ENCODE peak calls at places on chromosomes 12 and 14, in ten cellular contexts. One of them, this sample, is unnamed.

GRCh38 chr12:114783176-114783575 is 99.2 kb upstream of the TBX3 start:
- DNase-seq in ovary: no peak
- DNase-seq in B cell: no peak
- DNase-seq in CD8-positive, alpha-beta T cell: no peak
- DNase-seq in fibroblast of lung: peak
- DNase-seq in glutamatergic neuron: no peak
- DNase-seq in esophagus squamous epithelium: no peak
- DNase-seq in HFF-Myc: no peak
- DNase-seq in GM10248: no peak
- DNase-seq in heart right ventricle: no peak
- DNase-seq in this sample: no peak

GRCh38 chr14:72457641-72458040 is 436.3 kb downstream of the DPF3 start:
- DNase-seq in esophagus squamous epithelium: no peak
- DNase-seq in GM10248: no peak
- DNase-seq in CD8-positive, alpha-beta T cell: no peak
- DNase-seq in glutamatergic neuron: no peak
- DNase-seq in fibroblast of lung: peak
- DNase-seq in ovary: no peak
- DNase-seq in heart right ventricle: no peak
- DNase-seq in B cell: no peak
- DNase-seq in HFF-Myc: no peak
- DNase-seq in this sample: no peak

GRCh38 chr12:81809829-81810595 is 50.9 kb upstream of the PPFIA2 start:
- DNase-seq in B cell: no peak
- DNase-seq in GM10248: peak
- DNase-seq in heart right ventricle: no peak
- DNase-seq in esophagus squamous epithelium: no peak
- DNase-seq in ovary: no peak
- DNase-seq in CD8-positive, alpha-beta T cell: no peak
- DNase-seq in HFF-Myc: no peak
- DNase-seq in fibroblast of lung: no peak
- DNase-seq in glutamatergic neuron: no peak
- DNase-seq in this sample: no peak

GRCh38 chr14:37625597-37626595 is 30.5 kb downstream of the TTC6 start:
- DNase-seq in esophagus squamous epithelium: no peak
- DNase-seq in B cell: no peak
- DNase-seq in glutamatergic neuron: no peak
- DNase-seq in ovary: no peak
- DNase-seq in fibroblast of lung: no peak
- DNase-seq in CD8-positive, alpha-beta T cell: no peak
- DNase-seq in GM10248: no peak
- DNase-seq in heart right ventricle: no peak
- DNase-seq in HFF-Myc: no peak
- DNase-seq in this sample: no peak

GRCh38 chr12:132824053-132824452 is 4.6 kb downstream of the GOLGA3 start:
- DNase-seq in fibroblast of lung: no peak
- DNase-seq in ovary: no peak
- DNase-seq in GM10248: no peak
- DNase-seq in glutamatergic neuron: no peak
- DNase-seq in CD8-positive, alpha-beta T cell: no peak
- DNase-seq in esophagus squamous epithelium: no peak
- DNase-seq in HFF-Myc: no peak
- DNase-seq in heart right ventricle: no peak
- DNase-seq in B cell: no peak
- DNase-seq in this sample: no peak

GRCh38 chr14:76080009-76080408 is 71.7 kb upstream of the GPATCH2L start:
- DNase-seq in B cell: no peak
- DNase-seq in esophagus squamous epithelium: no peak
- DNase-seq in HFF-Myc: no peak
- DNase-seq in heart right ventricle: peak
- DNase-seq in fibroblast of lung: no peak
- DNase-seq in GM10248: no peak
- DNase-seq in CD8-positive, alpha-beta T cell: no peak
- DNase-seq in ovary: no peak
- DNase-seq in glutamatergic neuron: no peak
- DNase-seq in this sample: no peak

GRCh38 chr14:44914849-44915248 is 46.9 kb downstream of the KLHL28 start:
- DNase-seq in heart right ventricle: no peak
- DNase-seq in HFF-Myc: no peak
- DNase-seq in ovary: no peak
- DNase-seq in esophagus squamous epithelium: no peak
- DNase-seq in GM10248: no peak
- DNase-seq in glutamatergic neuron: no peak
- DNase-seq in CD8-positive, alpha-beta T cell: no peak
- DNase-seq in B cell: no peak
- DNase-seq in fibroblast of lung: peak
- DNase-seq in this sample: no peak

GRCh38 chr14:54676822-54677708 is 110.1 kb downstream of the SAMD4A start:
- DNase-seq in ovary: peak
- DNase-seq in HFF-Myc: peak
- DNase-seq in glutamatergic neuron: no peak
- DNase-seq in fibroblast of lung: peak
- DNase-seq in GM10248: no peak
- DNase-seq in esophagus squamous epithelium: no peak
- DNase-seq in B cell: no peak
- DNase-seq in CD8-positive, alpha-beta T cell: no peak
- DNase-seq in heart right ventricle: no peak
- DNase-seq in this sample: peak

GRCh38 chr14:104473244-104473565 is 106.4 kb upstream of the C14orf180 start:
- DNase-seq in GM10248: no peak
- DNase-seq in ovary: no peak
- DNase-seq in esophagus squamous epithelium: no peak
- DNase-seq in B cell: no peak
- DNase-seq in heart right ventricle: no peak
- DNase-seq in CD8-positive, alpha-beta T cell: no peak
- DNase-seq in glutamatergic neuron: no peak
- DNase-seq in HFF-Myc: no peak
- DNase-seq in fibroblast of lung: no peak
- DNase-seq in this sample: no peak

GRCh38 chr14:100842799-100843198 is 16.9 kb downstream of the MEG3 start:
- DNase-seq in esophagus squamous epithelium: no peak
- DNase-seq in ovary: no peak
- DNase-seq in heart right ventricle: no peak
- DNase-seq in GM10248: no peak
- DNase-seq in fibroblast of lung: peak
- DNase-seq in HFF-Myc: peak
- DNase-seq in glutamatergic neuron: no peak
- DNase-seq in CD8-positive, alpha-beta T cell: no peak
- DNase-seq in B cell: no peak
- DNase-seq in this sample: no peak

GRCh38 chr12:26295001-26295400 is 99.6 kb downstream of the SSPN start:
- DNase-seq in HFF-Myc: no peak
- DNase-seq in ovary: no peak
- DNase-seq in B cell: no peak
- DNase-seq in CD8-positive, alpha-beta T cell: no peak
- DNase-seq in GM10248: no peak
- DNase-seq in esophagus squamous epithelium: no peak
- DNase-seq in fibroblast of lung: no peak
- DNase-seq in glutamatergic neuron: no peak
- DNase-seq in heart right ventricle: no peak
- DNase-seq in this sample: no peak

GRCh38 chr12:26290560-26290959 is 95.2 kb downstream of the SSPN start:
- DNase-seq in CD8-positive, alpha-beta T cell: no peak
- DNase-seq in GM10248: no peak
- DNase-seq in HFF-Myc: no peak
- DNase-seq in ovary: no peak
- DNase-seq in esophagus squamous epithelium: no peak
- DNase-seq in heart right ventricle: no peak
- DNase-seq in B cell: no peak
- DNase-seq in glutamatergic neuron: no peak
- DNase-seq in fibroblast of lung: no peak
- DNase-seq in this sample: no peak

GRCh38 chr12:26292596-26292995 is 97.2 kb downstream of the SSPN start:
- DNase-seq in B cell: no peak
- DNase-seq in ovary: no peak
- DNase-seq in glutamatergic neuron: no peak
- DNase-seq in GM10248: no peak
- DNase-seq in CD8-positive, alpha-beta T cell: no peak
- DNase-seq in heart right ventricle: no peak
- DNase-seq in esophagus squamous epithelium: no peak
- DNase-seq in fibroblast of lung: no peak
- DNase-seq in HFF-Myc: no peak
- DNase-seq in this sample: no peak

GRCh38 chr12:26297386-26298070 is 102.2 kb downstream of the SSPN start:
- DNase-seq in esophagus squamous epithelium: no peak
- DNase-seq in HFF-Myc: no peak
- DNase-seq in glutamatergic neuron: no peak
- DNase-seq in CD8-positive, alpha-beta T cell: no peak
- DNase-seq in ovary: no peak
- DNase-seq in fibroblast of lung: no peak
- DNase-seq in heart right ventricle: no peak
- DNase-seq in GM10248: no peak
- DNase-seq in B cell: no peak
- DNase-seq in this sample: no peak

DNA sequence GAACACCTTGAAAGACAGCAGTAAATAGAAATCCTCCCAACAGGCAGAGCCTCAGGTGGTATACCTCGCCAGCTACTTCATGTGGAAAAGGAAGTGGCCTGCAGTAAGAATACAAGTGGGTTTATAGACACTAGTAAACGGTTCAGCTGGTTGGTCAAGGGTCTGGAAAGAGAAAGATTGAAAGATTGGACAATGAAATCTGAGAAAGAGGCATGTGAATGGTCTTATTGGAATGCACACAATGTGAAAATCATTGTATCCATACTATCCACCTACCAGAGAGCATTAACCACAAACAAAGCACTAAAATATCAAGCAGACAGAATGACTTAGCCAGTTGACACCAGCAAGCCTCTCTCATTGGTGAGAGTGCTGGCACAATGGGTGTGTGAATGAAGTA is 98.2 kb downstream of the SSPN start:
- DNase-seq in glutamatergic neuron: no peak
- DNase-seq in CD8-positive, alpha-beta T cell: no peak
- DNase-seq in B cell: no peak
- DNase-seq in heart right ventricle: no peak
- DNase-seq in fibroblast of lung: no peak
- DNase-seq in ovary: no peak
- DNase-seq in GM10248: no peak
- DNase-seq in esophagus squamous epithelium: no peak
- DNase-seq in HFF-Myc: no peak
- DNase-seq in this sample: no peak
- TF ChIP-seq CTCF in glutamatergic neuron: no peak
- TF ChIP-seq CTCF in CD8-positive, alpha-beta T cell: no peak
- TF ChIP-seq CTCF in B cell: no peak
- TF ChIP-seq CTCF in heart right ventricle: no peak
- TF ChIP-seq CTCF in fibroblast of lung: no peak
- TF ChIP-seq CTCF in ovary: no peak
- TF ChIP-seq CTCF in GM10248: no peak
- TF ChIP-seq CTCF in esophagus squamous epithelium: no peak
- TF ChIP-seq CTCF in HFF-Myc: no peak
- TF ChIP-seq CTCF in this sample: no peak

GRCh38 chr12:47990351-47991105 is 13.7 kb downstream of the COL2A1 start:
- DNase-seq in glutamatergic neuron: no peak
- DNase-seq in ovary: peak
- DNase-seq in fibroblast of lung: peak
- DNase-seq in B cell: peak
- DNase-seq in heart right ventricle: no peak
- DNase-seq in GM10248: peak
- DNase-seq in HFF-Myc: no peak
- DNase-seq in esophagus squamous epithelium: no peak
- DNase-seq in CD8-positive, alpha-beta T cell: peak
- DNase-seq in this sample: no peak
- TF ChIP-seq CTCF in glutamatergic neuron: no peak
- TF ChIP-seq CTCF in ovary: no peak
- TF ChIP-seq CTCF in fibroblast of lung: no peak
- TF ChIP-seq CTCF in B cell: no peak
- TF ChIP-seq CTCF in heart right ventricle: no peak
- TF ChIP-seq CTCF in GM10248: no peak
- TF ChIP-seq CTCF in HFF-Myc: no peak
- TF ChIP-seq CTCF in esophagus squamous epithelium: no peak
- TF ChIP-seq CTCF in CD8-positive, alpha-beta T cell: no peak
- TF ChIP-seq CTCF in this sample: no peak

DNA sequence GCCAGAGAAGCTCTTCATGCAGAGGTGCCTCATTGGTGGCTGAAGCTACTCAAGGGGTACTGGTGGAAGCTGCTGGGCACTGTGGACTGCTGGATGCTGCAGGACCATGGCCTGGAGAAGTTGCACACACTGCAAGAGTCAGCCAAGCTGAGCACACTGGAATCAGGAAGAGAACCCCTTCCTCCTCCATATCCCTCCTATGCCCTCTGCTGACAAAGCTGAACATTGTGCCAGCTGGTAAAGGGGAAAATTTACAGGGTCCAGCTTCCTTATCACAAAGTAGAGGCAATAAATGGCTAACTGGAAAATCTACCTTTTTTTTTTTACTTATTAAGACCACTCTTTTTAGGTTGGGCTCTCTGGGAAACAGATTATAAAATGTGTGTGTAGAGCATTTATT is 6.5 kb downstream of the CCDC175 start:
- DNase-seq in esophagus squamous epithelium: no peak
- DNase-seq in B cell: no peak
- DNase-seq in glutamatergic neuron: no peak
- DNase-seq in CD8-positive, alpha-beta T cell: no peak
- DNase-seq in fibroblast of lung: no peak
- DNase-seq in ovary: no peak
- DNase-seq in GM10248: no peak
- DNase-seq in heart right ventricle: no peak
- DNase-seq in HFF-Myc: no peak
- DNase-seq in this sample: no peak
- TF ChIP-seq CTCF in esophagus squamous epithelium: no peak
- TF ChIP-seq CTCF in B cell: no peak
- TF ChIP-seq CTCF in glutamatergic neuron: no peak
- TF ChIP-seq CTCF in CD8-positive, alpha-beta T cell: no peak
- TF ChIP-seq CTCF in fibroblast of lung: peak
- TF ChIP-seq CTCF in ovary: no peak
- TF ChIP-seq CTCF in GM10248: no peak
- TF ChIP-seq CTCF in heart right ventricle: no peak
- TF ChIP-seq CTCF in HFF-Myc: no peak
- TF ChIP-seq CTCF in this sample: no peak

GRCh38 chr12:68807576-68808387 is at the start of gene MDM2:
- DNase-seq in esophagus squamous epithelium: peak
- DNase-seq in HFF-Myc: no peak
- DNase-seq in fibroblast of lung: peak
- DNase-seq in ovary: peak
- DNase-seq in glutamatergic neuron: peak
- DNase-seq in CD8-positive, alpha-beta T cell: peak
- DNase-seq in heart right ventricle: peak
- DNase-seq in B cell: peak
- DNase-seq in GM10248: peak
- DNase-seq in this sample: peak

GRCh38 chr12:68806488-68807237 is 1.3 kb upstream of the MDM2 start:
- DNase-seq in GM10248: no peak
- DNase-seq in ovary: no peak
- DNase-seq in heart right ventricle: no peak
- DNase-seq in glutamatergic neuron: no peak
- DNase-seq in CD8-positive, alpha-beta T cell: no peak
- DNase-seq in fibroblast of lung: no peak
- DNase-seq in esophagus squamous epithelium: no peak
- DNase-seq in B cell: no peak
- DNase-seq in HFF-Myc: no peak
- DNase-seq in this sample: no peak

GRCh38 chr12:68809190-68810026 is 1.4 kb downstream of the MDM2 start:
- DNase-seq in fibroblast of lung: peak
- DNase-seq in GM10248: no peak
- DNase-seq in B cell: no peak
- DNase-seq in CD8-positive, alpha-beta T cell: no peak
- DNase-seq in ovary: no peak
- DNase-seq in glutamatergic neuron: no peak
- DNase-seq in HFF-Myc: no peak
- DNase-seq in heart right ventricle: no peak
- DNase-seq in esophagus squamous epithelium: no peak
- DNase-seq in this sample: no peak

GRCh38 chr12:68805592-68806120 is 2.3 kb upstream of the MDM2 start:
- DNase-seq in heart right ventricle: no peak
- DNase-seq in B cell: no peak
- DNase-seq in esophagus squamous epithelium: no peak
- DNase-seq in fibroblast of lung: no peak
- DNase-seq in glutamatergic neuron: no peak
- DNase-seq in GM10248: no peak
- DNase-seq in CD8-positive, alpha-beta T cell: no peak
- DNase-seq in ovary: no peak
- DNase-seq in HFF-Myc: no peak
- DNase-seq in this sample: no peak

GRCh38 chr12:68808388-68809189 is 612 bp downstream of the MDM2 start:
- DNase-seq in HFF-Myc: peak
- DNase-seq in ovary: peak
- DNase-seq in esophagus squamous epithelium: peak
- DNase-seq in heart right ventricle: peak
- DNase-seq in fibroblast of lung: peak
- DNase-seq in B cell: peak
- DNase-seq in GM10248: peak
- DNase-seq in glutamatergic neuron: peak
- DNase-seq in CD8-positive, alpha-beta T cell: peak
- DNase-seq in this sample: peak
- TF ChIP-seq CTCF in HFF-Myc: no peak
- TF ChIP-seq CTCF in ovary: no peak
- TF ChIP-seq CTCF in esophagus squamous epithelium: no peak
- TF ChIP-seq CTCF in heart right ventricle: peak
- TF ChIP-seq CTCF in fibroblast of lung: no peak
- TF ChIP-seq CTCF in B cell: peak
- TF ChIP-seq CTCF in GM10248: no peak
- TF ChIP-seq CTCF in glutamatergic neuron: peak
- TF ChIP-seq CTCF in CD8-positive, alpha-beta T cell: peak
- TF ChIP-seq CTCF in this sample: peak